ENCODE peak calls at places on chromosomes 13 and 19, in seven cellular contexts. N is lower lobe of right lung; F is aorta; Z is small intestine; H is ascending aorta; K is CD8-positive, alpha-beta memory T cell; A is thoracic aorta. D is an unnamed sample.

GRCh38 chr13:109345433-109345941 is 440.9 kb downstream of the IRS2 start:
- DNase-seq in F (no peak), H (no peak), A (no peak), K (no peak), N (no peak), Z (no peak), D (no peak)

GRCh38 chr13:30415430-30416030 is 6.8 kb upstream of the UBE2L5 start:
- DNase-seq in N (no peak), Z (no peak), A (no peak), K (no peak), F (no peak), H (no peak), D (no peak)

GRCh38 chr13:113077953-113078894 is 27.4 kb upstream of the F7 start:
- DNase-seq in K (peak), Z (no peak), H (no peak), F (peak), A (no peak), N (peak), D (no peak)

GRCh38 chr19:35154535-35155406 is at the start of gene FXYD5:
- DNase-seq in Z (peak), H (peak), N (peak), F (peak), A (peak), K (peak), D (no peak)

GRCh38 chr19:29564574-29565005 is 38.8 kb downstream of the VSTM2B start:
- DNase-seq in H (no peak), N (no peak), A (no peak), Z (no peak), F (no peak), K (no peak), D (no peak)

GRCh38 chr19:33998739-33999345 is 173.5 kb upstream of the LSM14A start:
- DNase-seq in K (no peak), N (no peak), H (no peak), A (no peak), F (no peak), Z (no peak), D (no peak)

GRCh38 chr13:91242652-91243051 is 104.8 kb upstream of the MIR17HG start:
- DNase-seq in K (no peak), H (no peak), F (no peak), N (no peak), Z (no peak), A (no peak), D (no peak)

GRCh38 chr13:21033224-21033855 is 28.0 kb downstream of the LATS2 start:
- DNase-seq in K (no peak), A (no peak), N (no peak), H (no peak), Z (no peak), F (no peak), D (no peak)

GRCh38 chr19:17671906-17672305 is 16.2 kb downstream of the UNC13A start:
- DNase-seq in A (no peak), K (no peak), Z (peak), H (no peak), F (no peak), N (no peak), D (no peak)

GRCh38 chr13:50693755-50694154 is 149.7 kb downstream of the DLEU7 start:
- DNase-seq in K (no peak), H (no peak), Z (peak), N (no peak), F (peak), A (no peak), D (no peak)

GRCh38 chr19:54464044-54464623 is 556 bp upstream of the LENG9 start:
- DNase-seq in A (peak), K (peak), Z (peak), N (peak), F (peak), H (peak), D (peak)

GRCh38 chr19:19259741-19260140 is 13.4 kb downstream of the TM6SF2 start:
- DNase-seq in Z (peak), K (no peak), H (no peak), F (no peak), N (no peak), A (no peak), D (no peak)

GRCh38 chr19:31256601-31256990 is 92.6 kb downstream of the TSHZ3 start:
- DNase-seq in Z (no peak), A (no peak), N (no peak), H (no peak), K (no peak), F (no peak), D (no peak)

GRCh38 chr19:13983213-13983889 is 22.8 kb downstream of the RFX1 start:
- DNase-seq in N (no peak), Z (peak), K (no peak), F (no peak), H (no peak), A (no peak), D (no peak)

GRCh38 chr19:13984186-13984585 is 21.9 kb downstream of the RFX1 start:
- DNase-seq in K (no peak), H (no peak), F (no peak), N (no peak), A (no peak), Z (no peak), D (no peak)

GRCh38 chr19:13986348-13986904 is 19.7 kb downstream of the RFX1 start:
- DNase-seq in N (peak), F (peak), H (peak), A (peak), Z (peak), K (peak), D (peak)

GRCh38 chr19:13985771-13986347 is 20.3 kb downstream of the RFX1 start:
- DNase-seq in A (no peak), Z (no peak), K (no peak), N (no peak), H (no peak), F (no peak), D (no peak)

GRCh38 chr19:13984875-13985741 is 21.0 kb downstream of the RFX1 start:
- DNase-seq in K (no peak), A (no peak), N (peak), F (no peak), Z (no peak), H (no peak), D (no peak)
- H3K27ac ChIP-seq in K (peak), A (no peak), N (peak), F (no peak), Z (peak), H (no peak), D (peak)

GRCh38 chr13:52187029-52187423 is 27.6 kb upstream of the NEK3 start:
- DNase-seq in A (no peak), K (no peak), F (no peak), N (no peak), H (no peak), Z (no peak), D (no peak)
- H3K27ac ChIP-seq in A (no peak), K (no peak), F (no peak), N (no peak), H (no peak), Z (no peak), D (no peak)

DNA sequence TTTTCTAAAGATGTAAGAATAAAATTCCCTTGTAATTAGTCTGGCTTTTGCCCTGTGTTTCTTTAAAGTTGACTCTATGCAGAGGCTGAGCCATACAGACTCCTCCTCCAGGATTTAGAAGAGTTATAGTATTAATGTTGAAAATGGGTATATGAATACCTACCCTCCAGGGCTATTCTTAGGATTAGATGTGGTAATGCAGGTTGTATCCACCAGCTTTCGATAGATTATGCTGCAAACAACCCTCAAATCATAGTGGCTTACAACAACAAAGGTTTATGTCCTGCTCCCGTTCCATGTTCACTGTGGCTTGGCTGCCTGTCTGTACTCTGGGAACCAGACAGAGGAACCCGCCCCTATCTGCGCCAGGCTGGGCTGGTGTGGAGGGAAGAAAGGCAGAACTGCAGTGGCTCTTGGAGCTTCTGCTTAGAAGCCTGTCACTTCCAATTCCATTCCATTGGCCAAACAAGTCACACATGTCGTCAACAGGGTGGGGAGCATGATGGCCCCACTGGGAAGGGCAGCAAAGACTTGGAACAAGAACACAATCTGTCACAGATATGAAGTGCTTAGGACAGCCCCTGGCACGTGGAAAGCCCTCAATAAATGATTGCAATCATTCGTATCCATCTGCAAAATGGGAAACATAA is 290.8 kb downstream of the FOXO1 start:
- DNase-seq in F (no peak), N (no peak), A (no peak), Z (no peak), H (no peak), K (no peak), D (no peak)
- H3K27ac ChIP-seq in F (no peak), N (no peak), A (no peak), Z (no peak), H (no peak), K (no peak), D (no peak)

DNA sequence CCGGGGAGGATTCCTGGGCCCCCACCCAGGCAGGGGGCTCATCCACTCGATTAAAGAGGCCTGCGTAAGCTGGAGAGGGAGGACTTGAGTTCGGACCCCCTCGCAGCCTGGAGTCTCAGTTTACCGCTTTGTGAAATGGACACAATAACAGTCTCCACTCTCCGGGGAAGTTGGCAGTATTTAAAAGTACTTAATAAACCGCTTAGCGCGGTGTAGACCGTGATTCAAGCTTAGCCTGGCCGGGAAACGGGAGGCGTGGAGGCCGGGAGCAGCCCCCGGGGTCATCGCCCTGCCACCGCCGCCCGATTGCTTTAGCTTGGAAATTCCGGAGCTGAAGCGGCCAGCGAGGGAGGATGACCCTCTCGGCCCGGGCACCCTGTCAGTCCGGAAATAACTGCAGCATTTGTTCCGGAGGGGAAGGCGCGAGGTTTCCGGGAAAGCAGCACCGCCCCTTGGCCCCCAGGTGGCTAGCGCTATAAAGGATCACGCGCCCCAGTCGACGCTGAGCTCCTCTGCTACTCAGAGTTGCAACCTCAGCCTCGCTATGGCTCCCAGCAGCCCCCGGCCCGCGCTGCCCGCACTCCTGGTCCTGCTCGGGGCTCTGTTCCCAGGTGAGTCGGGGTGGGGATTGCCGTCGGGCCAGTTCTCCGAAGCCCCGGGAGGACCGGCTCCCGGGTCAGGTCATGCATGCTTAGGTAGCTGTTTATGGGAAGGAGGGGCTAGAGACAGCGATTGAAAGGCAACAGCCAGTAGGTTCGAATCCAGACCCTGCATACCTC is at the start of gene ICAM1:
- DNase-seq in F (peak), H (peak), K (peak), N (peak), Z (peak), A (no peak), D (no peak)
- H3K27ac ChIP-seq in F (no peak), H (peak), K (peak), N (peak), Z (peak), A (peak), D (peak)

GRCh38 chr13:33263484-33263883 is 22.1 kb downstream of the STARD13 start:
- DNase-seq in K (no peak), N (no peak), F (no peak), Z (no peak), H (no peak), A (no peak), D (no peak)
- H3K27ac ChIP-seq in K (no peak), N (peak), F (no peak), Z (no peak), H (no peak), A (no peak), D (peak)

GRCh38 chr13:96686286-96686685 is 308.0 kb downstream of the OXGR1 start:
- DNase-seq in A (no peak), Z (no peak), H (no peak), K (no peak), F (no peak), N (no peak), D (no peak)
- H3K27ac ChIP-seq in A (no peak), Z (no peak), H (no peak), K (no peak), F (no peak), N (no peak), D (no peak)

D was measured in caudate nucleus.